ENCODE peak calls at places on chromosome 17, in six cellular contexts. V, F, K, Y, O and A are unnamed samples.

GRCh38 chr17:30970757-30971567 is at the start of gene RNF135:
- DNase-seq in O (peak), V (peak), F (peak), Y (peak), K (peak), A (peak)

GRCh38 chr17:34307110-34307509 is 12.1 kb upstream of the CCL8 start:
- DNase-seq in V (peak), O (no peak), Y (no peak), K (no peak), F (no peak), A (no peak)

GRCh38 chr17:31388770-31389672 is 2.5 kb upstream of the RAB11FIP4 start:
- DNase-seq in O (no peak), F (no peak), K (no peak), Y (no peak), V (no peak), A (peak)

GRCh38 chr17:36918260-36918691 is 19.0 kb upstream of the LHX1 start:
- DNase-seq in O (no peak), V (peak), K (no peak), F (no peak), Y (no peak), A (no peak)

GRCh38 chr17:1112875-1113274 is 66.9 kb downstream of the ABR start:
- DNase-seq in F (no peak), V (no peak), O (no peak), Y (no peak), K (no peak), A (no peak)

GRCh38 chr17:73191443-73192218 is 1.2 kb upstream of the COG1 start:
- DNase-seq in O (peak), K (no peak), F (peak), V (peak), Y (peak), A (peak)

GRCh38 chr17:38912221-38912813 is 13.1 kb upstream of the LASP1NB start:
- DNase-seq in V (no peak), K (peak), Y (peak), O (peak), F (peak), A (peak)

GRCh38 chr17:44971776-44972483 is 3.8 kb upstream of the C1QL1 start:
- DNase-seq in K (no peak), Y (no peak), V (peak), F (no peak), O (no peak), A (no peak)

GRCh38 chr17:60091109-60091508 is 12.4 kb upstream of the HEATR6 start:
- DNase-seq in Y (no peak), O (no peak), F (no peak), V (no peak), K (no peak), A (no peak)

GRCh38 chr17:4008082-4008435 is 43.8 kb upstream of the ATP2A3 start:
- DNase-seq in K (no peak), O (no peak), F (no peak), V (peak), Y (no peak), A (no peak)

DNA sequence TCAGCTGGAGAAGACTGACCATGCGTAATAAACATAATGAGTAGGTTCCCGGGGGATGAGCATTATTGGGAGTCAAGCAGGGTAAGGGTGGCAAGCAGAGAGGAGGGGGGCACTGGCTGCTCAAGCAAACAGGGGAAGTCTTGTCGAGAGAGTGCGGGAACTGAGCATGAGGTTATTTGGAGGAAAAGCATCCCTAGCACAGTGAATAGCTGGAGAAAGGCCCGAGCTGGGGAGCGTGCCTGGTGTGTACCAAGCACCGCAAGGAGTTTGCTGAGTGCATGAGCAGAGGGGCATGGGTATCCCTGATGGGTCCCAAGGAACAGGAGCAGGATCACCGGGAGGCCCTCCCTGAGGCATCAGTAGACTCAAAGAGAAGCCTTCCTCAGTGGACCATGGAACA is 17.2 kb downstream of the CYTH1 start:
- DNase-seq in F (no peak), K (no peak), O (no peak), Y (no peak), V (no peak), A (no peak)
- TF ChIP-seq POLR2A in F (no peak), K (no peak), O (no peak), Y (no peak), V (no peak), A (no peak)

DNA sequence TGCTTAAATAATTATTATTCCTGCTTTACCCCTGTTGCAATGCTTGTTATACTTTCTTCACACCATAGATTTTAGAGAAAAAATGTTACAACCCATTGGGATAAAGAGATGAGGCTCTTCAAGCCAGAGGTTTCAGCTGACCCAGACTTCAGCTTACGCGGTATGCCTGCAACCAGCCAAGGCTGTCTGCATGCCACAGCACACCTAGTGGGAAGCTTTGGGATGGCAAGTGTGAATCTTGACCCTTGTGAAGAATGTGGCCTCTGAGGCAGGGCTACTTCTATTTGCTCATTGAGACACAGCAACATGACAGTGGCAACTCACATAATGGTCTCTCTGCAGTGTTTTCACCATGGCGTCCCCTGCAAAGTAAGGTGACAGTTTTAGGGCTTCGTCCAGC is 193.9 kb upstream of the PIRT start:
- DNase-seq in O (no peak), F (no peak), K (no peak), Y (no peak), V (no peak), A (no peak)
- TF ChIP-seq CTCF in O (no peak), F (no peak), K (no peak), Y (no peak), V (no peak), A (no peak)

DNA sequence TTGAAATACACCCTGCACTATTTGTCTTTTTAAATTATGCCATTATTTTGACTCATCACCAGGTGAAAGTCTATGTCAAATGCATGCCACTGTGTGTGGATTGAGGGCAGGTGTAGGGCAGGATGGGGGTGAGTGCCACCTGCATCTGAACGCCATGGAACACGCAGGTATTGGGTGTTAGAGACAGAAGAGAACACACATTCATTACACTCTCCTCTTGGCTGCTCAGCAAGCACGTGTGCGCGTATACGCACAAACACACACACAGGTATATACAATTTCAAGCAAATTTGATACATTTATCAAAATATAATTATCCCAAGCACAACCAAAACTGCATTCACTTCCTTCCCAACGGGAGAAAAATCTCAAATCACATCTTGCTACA is 268.9 kb downstream of the NTN1 start:
- DNase-seq in F (no peak), Y (no peak), V (no peak), K (no peak), O (no peak), A (no peak)
- TF ChIP-seq POLR2A in F (no peak), Y (no peak), V (no peak), K (no peak), O (no peak), A (no peak)

DNA sequence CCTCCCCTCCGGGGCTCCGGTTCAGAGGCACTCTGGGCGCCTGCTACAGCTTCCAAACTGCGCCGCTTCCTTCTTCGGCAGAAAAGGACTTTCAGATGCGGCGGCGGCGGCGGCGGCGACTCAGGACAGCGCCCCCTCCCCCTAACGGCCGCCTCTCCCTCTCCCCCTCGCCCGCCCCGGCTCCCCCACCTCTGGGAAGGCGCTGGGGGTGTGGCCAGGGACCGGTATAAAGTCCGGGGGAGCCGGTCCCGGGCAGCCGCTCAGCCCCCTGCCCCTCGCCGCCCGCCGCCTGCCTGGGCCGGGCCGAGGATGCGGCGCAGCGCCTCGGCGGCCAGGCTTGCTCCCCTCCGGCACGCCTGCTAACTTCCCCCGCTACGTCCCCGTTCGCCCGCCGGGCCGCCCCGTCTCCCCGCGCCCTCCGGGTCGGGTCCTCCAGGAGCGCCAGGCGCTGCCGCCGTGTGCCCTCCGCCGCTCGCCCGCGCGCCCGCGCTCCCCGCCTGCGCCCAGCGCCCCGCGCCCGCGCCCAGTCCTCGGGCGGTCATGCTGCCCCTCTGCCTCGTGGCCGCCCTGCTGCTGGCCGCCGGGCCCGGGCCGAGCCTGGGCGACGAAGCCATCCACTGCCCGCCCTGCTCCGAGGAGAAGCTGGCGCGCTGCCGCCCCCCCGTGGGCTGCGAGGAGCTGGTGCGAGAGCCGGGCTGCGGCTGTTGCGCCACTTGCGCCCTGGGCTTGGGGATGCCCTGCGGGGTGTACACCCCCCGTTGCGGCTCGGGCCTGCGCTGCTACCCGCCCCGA is at the start of gene IGFBP4:
- DNase-seq in O (peak), K (peak), V (peak), F (peak), Y (peak), A (peak)
- TF ChIP-seq CTCF in O (peak), K (peak), V (peak), F (no peak), Y (peak), A (peak)

GRCh38 chr17:77286391-77286640 is 145.5 kb downstream of the SEC14L1 start:
- DNase-seq in Y (no peak), V (no peak), K (no peak), O (no peak), F (no peak), A (no peak)

GRCh38 chr17:77286641-77287431 is 146.1 kb downstream of the SEC14L1 start:
- DNase-seq in V (peak), F (peak), O (no peak), Y (peak), K (peak), A (no peak)

GRCh38 chr17:77284023-77284617 is 143.4 kb downstream of the SEC14L1 start:
- DNase-seq in Y (no peak), K (no peak), O (no peak), F (no peak), V (no peak), A (no peak)

GRCh38 chr17:77287432-77288068 is 146.8 kb downstream of the SEC14L1 start:
- DNase-seq in F (peak), K (peak), O (no peak), Y (peak), V (peak), A (no peak)

DNA sequence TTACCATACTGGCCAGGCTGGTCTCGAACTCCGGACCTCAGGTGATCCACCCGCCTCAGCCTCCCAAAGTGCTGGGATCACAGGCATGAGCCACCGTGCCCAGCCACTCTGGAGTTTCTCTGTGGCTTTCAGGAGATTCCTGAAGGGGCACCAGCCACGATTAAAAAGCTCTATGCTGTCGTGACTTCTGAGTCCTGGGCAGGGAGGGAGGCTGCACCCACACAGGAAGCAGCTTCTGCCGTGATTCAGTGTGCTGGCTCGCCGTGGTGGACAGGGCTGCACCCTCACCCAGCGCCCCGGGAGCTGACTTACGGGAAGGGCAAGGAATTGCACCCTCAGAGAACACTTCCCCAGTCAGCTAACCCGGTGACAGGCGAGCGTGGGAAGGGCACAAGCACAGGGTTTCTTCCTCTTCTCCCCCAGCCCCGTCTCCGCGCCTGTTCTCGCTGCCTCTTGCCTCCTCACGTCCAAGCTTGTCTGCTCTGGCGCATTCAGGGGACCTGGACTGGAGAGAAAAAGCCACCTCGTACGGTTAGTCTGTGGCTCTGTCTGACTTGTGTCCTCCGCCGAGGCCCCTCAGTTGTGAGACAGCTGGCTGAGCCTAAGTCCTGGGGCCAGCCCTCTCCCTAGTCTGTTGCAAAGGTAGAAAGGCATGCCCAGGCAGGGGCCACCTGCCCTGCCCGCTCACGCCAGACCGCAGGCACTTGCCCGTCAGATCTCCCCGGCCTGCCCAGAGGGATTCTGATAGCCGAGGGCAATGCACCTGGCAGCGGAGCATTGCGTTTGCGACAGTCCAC is 145.0 kb downstream of the SEC14L1 start:
- DNase-seq in V (peak), F (peak), Y (peak), K (peak), O (no peak), A (no peak)
- TF ChIP-seq POLR2A in V (no peak), F (no peak), Y (peak), K (no peak), O (no peak), A (no peak)

DNA sequence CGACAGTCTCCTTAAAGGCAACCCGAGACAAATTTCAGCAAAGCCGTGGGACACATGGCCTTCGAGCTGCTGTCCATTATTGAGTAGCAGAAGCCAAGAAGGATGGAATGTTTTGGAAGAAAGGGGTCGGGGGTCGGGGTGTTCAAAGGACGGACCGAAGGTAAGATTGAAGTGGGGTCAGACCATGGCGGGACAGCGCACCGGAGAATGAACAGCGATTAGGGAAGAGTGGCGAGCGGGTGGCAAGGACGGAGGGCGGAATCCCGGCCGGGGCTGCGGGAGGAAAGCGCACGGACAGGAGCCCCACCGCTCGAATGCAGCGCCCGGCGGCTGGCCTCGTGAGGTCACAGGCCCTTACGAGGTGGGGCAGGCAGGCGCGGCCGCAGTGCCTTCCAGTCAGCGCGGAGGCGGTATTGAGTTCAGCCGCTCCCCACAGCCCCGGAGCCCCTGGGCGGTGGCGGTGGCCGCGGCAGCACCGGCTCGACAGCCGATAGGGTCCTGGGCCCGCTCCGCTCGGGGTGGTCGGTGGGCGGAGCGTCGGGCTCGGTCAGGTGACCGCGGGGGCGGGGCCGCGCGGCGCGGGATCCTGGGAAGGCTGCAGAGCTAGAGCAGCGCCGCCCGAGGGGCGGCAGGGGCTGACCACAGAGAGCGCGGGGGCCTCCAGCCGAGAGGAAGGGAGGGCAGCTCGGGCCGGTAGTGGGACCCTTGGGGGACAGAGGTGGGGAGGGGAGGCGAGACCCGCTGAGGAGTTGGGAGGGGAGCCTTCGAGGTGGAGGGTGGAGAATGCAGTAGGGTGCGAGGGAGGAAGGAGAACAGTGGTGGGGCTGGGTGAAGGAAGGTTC is at the start of gene EFCAB13:
- DNase-seq in O (peak), K (peak), F (peak), Y (peak), V (peak), A (peak)
- TF ChIP-seq CTCF in O (peak), K (peak), F (no peak), Y (peak), V (peak), A (no peak)

DNA sequence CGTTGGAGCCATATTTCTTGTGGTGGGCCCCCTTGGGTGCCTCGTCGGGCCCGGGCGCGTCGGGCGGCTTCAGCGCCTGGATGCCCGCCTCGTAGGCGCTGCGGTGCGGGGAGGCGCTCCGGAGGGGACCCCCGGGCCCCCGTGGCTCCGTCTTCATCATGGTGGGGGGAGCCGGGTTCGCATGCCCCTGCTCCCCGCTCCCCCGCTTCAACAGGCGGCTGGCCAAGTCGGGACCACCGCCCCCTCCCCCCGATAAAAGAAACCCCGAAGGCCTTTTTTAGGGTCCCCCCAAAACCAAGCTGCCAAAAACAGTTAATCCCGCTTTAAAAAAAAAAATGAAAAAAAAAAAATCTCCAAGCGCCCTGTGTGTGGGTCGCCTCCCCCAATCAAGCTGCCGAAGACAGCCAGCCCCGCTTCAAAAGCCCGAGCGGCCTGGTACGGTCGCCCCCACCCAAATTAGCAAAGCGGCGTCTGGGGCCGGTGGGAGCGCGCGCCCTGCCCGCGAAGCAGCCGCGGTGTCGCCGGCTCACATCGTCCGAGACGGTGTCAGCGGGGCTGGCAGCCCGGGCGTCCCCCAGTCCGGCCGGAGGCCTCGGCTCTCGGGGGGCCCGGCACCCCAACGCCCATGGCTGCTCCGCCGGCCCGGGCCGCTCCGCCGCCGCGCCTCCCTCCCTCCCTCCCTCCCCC is at the start of gene PPP1R9B:
- DNase-seq in K (peak), Y (no peak), F (no peak), V (no peak), O (no peak), A (no peak)
- TF ChIP-seq POLR2A in K (no peak), Y (no peak), F (no peak), V (no peak), O (no peak), A (no peak)